ENCODE peak calls at places on chromosomes 1 and 21, in five cellular contexts. P is KBM-7; G is NCI-H1436 treated with DMSO at 0.1 percent for 48 hours; Z is stimulated activated CD8-positive, alpha-beta memory T cell treated with anti-CD3 and anti-CD28 coated beads, Interleukin-7, amount 100 ng/mL, for 24 hours; J is Right ventricle myocardium superior. W is an unnamed sample.

GRCh38 chr1:161781995-161782394 is 15.9 kb downstream of the ATF6 start:
- DNase-seq in P (no peak), J (no peak), Z (no peak), G (no peak), W (no peak)

GRCh38 chr1:86154581-86155060 is 2.0 kb downstream of the COL24A1 start:
- DNase-seq in J (peak), G (no peak), P (no peak), Z (no peak), W (peak)

GRCh38 chr1:192546596-192547199 is 28.9 kb upstream of the RGS1 start:
- DNase-seq in Z (no peak), J (no peak), G (no peak), P (no peak), W (no peak)

GRCh38 chr1:54248966-54249365 is 49.0 kb downstream of the MRPL37 start:
- DNase-seq in Z (no peak), G (no peak), P (no peak), J (no peak), W (no peak)

GRCh38 chr1:163202833-163203451 is at the start of gene RGS5:
- DNase-seq in P (no peak), Z (no peak), J (no peak), G (no peak), W (peak)

GRCh38 chr21:46661211-46661625 is 25.7 kb downstream of the PRMT2 start:
- DNase-seq in J (peak), P (no peak), G (no peak), Z (no peak), W (peak)

GRCh38 chr1:30790850-30791778 is 33.5 kb upstream of the LAPTM5 start:
- DNase-seq in G (no peak), J (no peak), P (peak), Z (no peak), W (no peak)

GRCh38 chr1:109298666-109299086 is 8.1 kb downstream of the MYBPHL start:
- DNase-seq in G (no peak), P (no peak), J (no peak), Z (no peak), W (peak)

GRCh38 chr1:232551281-232551835 is 78.6 kb downstream of the SIPA1L2 start:
- DNase-seq in J (no peak), P (no peak), Z (no peak), G (no peak), W (no peak)

GRCh38 chr1:10113501-10113900 is 80.7 kb downstream of the UBE4B start:
- DNase-seq in P (no peak), J (no peak), Z (no peak), G (no peak), W (no peak)

W was measured in SK-N-SH.